ENCODE peak calls at places on chromosome 11, in eight cellular contexts. X is RWPE2, S is body of pancreas, H is IMR-90, Q is iPS DF 6.9, L is cardiac fibroblast, T is upper lobe of right lung, P is adipocyte. O is an unnamed sample.

GRCh38 chr11:104694259-104695070 is 203.8 kb downstream of the CASP12 start:
- DNase-seq in X (no peak), S (no peak), H (peak), Q (no peak), L (peak), T (no peak), P (no peak), O (peak)

GRCh38 chr11:3341298-3341697 is 37.6 kb downstream of the ZNF195 start:
- DNase-seq in X (no peak), S (peak), H (no peak), Q (no peak), L (peak), T (peak), P (peak), O (peak)

GRCh38 chr11:112961146-112961668 is at the start of gene NCAM1:
- DNase-seq in X (no peak), S (peak), H (peak), Q (peak), L (peak), T (peak), P (peak), O (peak)

GRCh38 chr11:36034572-36035331 is 90.9 kb downstream of the LDLRAD3 start:
- DNase-seq in X (no peak), S (no peak), H (peak), Q (no peak), L (peak), T (no peak), P (peak), O (peak)

GRCh38 chr11:2383823-2384722 is 7.0 kb downstream of the CD81 start:
- DNase-seq in X (no peak), S (no peak), H (no peak), Q (no peak), L (no peak), T (no peak), P (peak), O (peak)

GRCh38 chr11:66048525-66049313 is at the start of gene GAL3ST3:
- DNase-seq in X (no peak), S (no peak), H (no peak), Q (no peak), L (no peak), T (no peak), P (no peak), O (no peak)

GRCh38 chr11:14725150-14725549 is 81.5 kb downstream of the PDE3B start:
- DNase-seq in X (no peak), S (no peak), H (no peak), Q (no peak), L (no peak), T (no peak), P (no peak), O (no peak)

GRCh38 chr11:67648796-67649613 is 1.5 kb downstream of the ACY3 start:
- DNase-seq in X (no peak), S (no peak), H (no peak), Q (no peak), L (no peak), T (no peak), P (no peak), O (no peak)

GRCh38 chr11:107785401-107785800 is 73.2 kb downstream of the SLC35F2 start:
- DNase-seq in X (no peak), S (no peak), H (peak), Q (no peak), L (peak), T (no peak), P (no peak), O (peak)

GRCh38 chr11:66478823-66479740 is 1.2 kb upstream of the DPP3 start:
- DNase-seq in X (no peak), S (peak), H (peak), Q (no peak), L (peak), T (peak), P (peak), O (peak)

GRCh38 chr11:36007127-36007824 is 63.4 kb downstream of the LDLRAD3 start:
- DNase-seq in X (no peak), S (no peak), H (no peak), Q (no peak), L (peak), T (no peak), P (no peak), O (peak)

GRCh38 chr11:4565371-4565770 is 16.2 kb upstream of the OR52I2 start:
- DNase-seq in X (no peak), S (no peak), H (no peak), Q (no peak), L (no peak), T (no peak), P (no peak), O (no peak)

GRCh38 chr11:111285205-111286079 is 12.9 kb upstream of the POU2AF3 start:
- DNase-seq in X (no peak), S (no peak), H (no peak), Q (no peak), L (no peak), T (no peak), P (peak), O (no peak)

GRCh38 chr11:83858694-83859093 is 572.5 kb upstream of the CCDC90B start:
- DNase-seq in X (no peak), S (no peak), H (no peak), Q (no peak), L (no peak), T (no peak), P (no peak), O (no peak)

GRCh38 chr11:76601272-76601671 is 69.3 kb downstream of the LRRC32 start:
- DNase-seq in X (no peak), S (no peak), H (no peak), Q (no peak), L (no peak), T (no peak), P (no peak), O (no peak)

GRCh38 chr11:33387996-33388395 is 130.8 kb downstream of the HIPK3 start:
- DNase-seq in X (no peak), S (no peak), H (no peak), Q (no peak), L (no peak), T (no peak), P (no peak), O (no peak)

DNA sequence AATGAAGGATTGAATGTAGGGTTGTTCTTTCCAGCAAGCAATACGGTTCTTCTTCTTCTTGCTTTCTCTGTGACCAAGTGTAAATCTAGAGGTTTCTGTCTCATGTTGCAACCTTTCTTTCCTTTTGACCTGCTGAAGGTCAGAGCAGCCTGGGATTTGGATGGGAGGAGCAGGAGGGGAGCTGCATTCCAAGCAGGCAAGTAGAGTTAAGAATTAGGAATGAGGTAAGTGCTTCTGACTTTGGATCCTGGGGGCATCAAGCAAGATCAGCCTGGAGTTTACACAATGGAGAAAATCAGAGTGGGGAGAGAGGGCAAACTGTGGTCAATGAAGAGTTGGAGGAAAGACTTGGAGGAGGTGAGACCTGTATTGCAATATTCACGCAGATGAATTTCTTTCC is 225.6 kb upstream of the ZBED5 start:
- DNase-seq in X (no peak), S (no peak), H (no peak), Q (no peak), L (no peak), T (no peak), P (no peak), O (no peak)
- H3K4me3 ChIP-seq in X (no peak), S (no peak), H (no peak), Q (no peak), L (no peak), T (no peak), P (no peak), O (no peak)

GRCh38 chr11:12376259-12376971 is 956 bp upstream of the PARVA start:
- DNase-seq in X (no peak), S (peak), H (peak), Q (no peak), L (peak), T (no peak), P (peak), O (no peak)
- H3K4me3 ChIP-seq in X (no peak), S (no peak), H (no peak), Q (no peak), L (no peak), T (no peak), P (peak), O (no peak)

DNA sequence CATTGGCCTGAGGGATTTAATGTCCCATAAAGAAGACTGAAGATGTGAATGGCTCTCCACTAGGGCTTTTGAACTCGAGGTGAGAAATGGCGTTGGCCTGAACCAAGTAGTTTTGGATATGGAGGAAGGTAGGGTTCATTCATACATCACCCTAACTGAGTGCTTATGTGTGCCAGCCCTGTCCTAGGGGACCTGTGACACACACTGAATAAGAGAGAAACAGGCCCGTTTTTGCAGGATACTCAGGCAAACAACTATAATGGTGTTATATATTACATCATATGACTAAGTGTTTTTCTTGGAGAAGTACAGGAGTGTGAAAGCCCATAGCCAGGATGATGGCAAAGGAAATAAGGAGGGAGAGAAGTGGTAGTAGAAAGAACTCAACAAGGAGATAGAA is 368.1 kb downstream of the TMEM135 start:
- DNase-seq in X (no peak), S (no peak), H (no peak), Q (no peak), L (peak), T (no peak), P (no peak), O (no peak)
- H3K4me3 ChIP-seq in X (no peak), S (no peak), H (no peak), Q (no peak), L (no peak), T (no peak), P (no peak), O (no peak)

DNA sequence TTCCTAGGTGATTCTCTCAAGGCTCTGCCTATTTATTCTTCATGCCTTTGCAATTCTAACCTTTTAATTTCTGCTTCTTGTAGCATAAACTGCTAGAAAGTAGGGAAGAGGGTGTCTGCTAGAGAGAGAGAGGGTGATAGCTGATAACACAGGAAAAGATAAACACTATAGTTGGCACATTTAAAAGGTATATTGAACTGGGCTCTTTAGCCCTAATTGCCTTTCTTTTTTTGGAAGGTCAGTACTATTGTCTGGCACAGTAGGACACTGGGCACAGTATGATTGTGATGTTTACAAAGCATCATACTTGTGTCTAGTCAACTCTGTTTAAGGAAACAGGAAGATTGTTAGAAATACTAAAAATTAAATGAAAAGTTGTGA is 33.3 kb downstream of the TEAD1 start:
- DNase-seq in X (no peak), S (no peak), H (no peak), Q (no peak), L (no peak), T (no peak), P (no peak), O (no peak)
- H3K4me3 ChIP-seq in X (no peak), S (no peak), H (no peak), Q (no peak), L (no peak), T (no peak), P (no peak), O (no peak)

GRCh38 chr11:34448223-34448994 is 9.7 kb downstream of the CAT start:
- DNase-seq in X (no peak), S (no peak), H (no peak), Q (no peak), L (no peak), T (no peak), P (no peak), O (no peak)
- H3K4me3 ChIP-seq in X (no peak), S (no peak), H (no peak), Q (no peak), L (no peak), T (no peak), P (no peak), O (no peak)

GRCh38 chr11:68837583-68838571 is 3.8 kb downstream of the CPT1A start:
- DNase-seq in X (no peak), S (no peak), H (no peak), Q (no peak), L (no peak), T (no peak), P (no peak), O (no peak)
- H3K4me3 ChIP-seq in X (no peak), S (no peak), H (no peak), Q (no peak), L (no peak), T (peak), P (no peak), O (no peak)

GRCh38 chr11:9600166-9600565 is 26.7 kb downstream of the WEE1 start:
- DNase-seq in X (no peak), S (no peak), H (no peak), Q (no peak), L (no peak), T (no peak), P (no peak), O (no peak)

GRCh38 chr11:9601041-9601875 is 27.8 kb downstream of the WEE1 start:
- DNase-seq in X (no peak), S (no peak), H (peak), Q (no peak), L (peak), T (no peak), P (no peak), O (peak)

GRCh38 chr11:9600651-9601040 is 27.2 kb downstream of the WEE1 start:
- DNase-seq in X (no peak), S (no peak), H (peak), Q (no peak), L (no peak), T (no peak), P (no peak), O (peak)

GRCh38 chr11:9604134-9604533 is 30.7 kb downstream of the WEE1 start:
- DNase-seq in X (no peak), S (no peak), H (peak), Q (no peak), L (no peak), T (no peak), P (no peak), O (no peak)

GRCh38 chr11:9601876-9602199 is 28.4 kb downstream of the WEE1 start:
- DNase-seq in X (no peak), S (no peak), H (no peak), Q (no peak), L (no peak), T (no peak), P (no peak), O (no peak)
- H3K4me3 ChIP-seq in X (no peak), S (no peak), H (no peak), Q (no peak), L (no peak), T (no peak), P (no peak), O (no peak)

DNA sequence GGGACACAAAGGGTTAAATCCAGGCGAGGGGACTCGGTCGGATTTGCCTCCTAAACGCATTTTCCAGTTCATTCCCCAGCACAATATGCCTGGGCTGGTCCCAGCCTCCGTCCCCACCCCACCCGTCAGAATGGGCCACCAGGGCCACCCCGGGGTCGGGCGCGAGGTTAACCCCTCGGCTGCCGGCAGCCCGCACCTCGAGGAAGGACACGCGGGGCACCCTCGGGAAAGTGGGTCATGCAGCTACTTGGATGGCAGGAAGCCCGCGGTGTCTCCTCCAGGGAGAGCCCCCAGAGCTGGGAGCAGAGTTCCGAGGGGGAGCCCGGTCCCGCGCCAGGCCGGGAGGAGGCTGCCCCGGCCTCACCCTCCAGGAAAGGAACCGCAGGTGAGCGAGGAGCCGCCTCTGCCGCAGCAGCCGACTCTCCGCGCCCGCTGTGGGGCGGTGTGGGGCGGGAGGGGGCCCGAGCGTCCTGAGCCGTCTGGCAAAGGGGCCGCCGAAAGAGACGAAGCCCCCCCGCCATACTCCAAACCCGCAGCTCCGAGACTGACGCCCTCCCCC is 1.4 kb downstream of the NECTIN1 start:
- DNase-seq in X (no peak), S (peak), H (no peak), Q (no peak), L (no peak), T (peak), P (peak), O (peak)
- H3K4me3 ChIP-seq in X (peak), S (peak), H (peak), Q (peak), L (peak), T (peak), P (peak), O (peak)

GRCh38 chr11:123196060-123196714 is 1.1 kb upstream of the CLMP start:
- DNase-seq in X (no peak), S (no peak), H (no peak), Q (no peak), L (no peak), T (no peak), P (no peak), O (no peak)
- H3K4me3 ChIP-seq in X (no peak), S (no peak), H (no peak), Q (peak), L (peak), T (no peak), P (peak), O (no peak)

GRCh38 chr11:63491614-63492372 is 826 bp upstream of the PLAAT5 start:
- DNase-seq in X (no peak), S (peak), H (peak), Q (no peak), L (no peak), T (no peak), P (no peak), O (no peak)

GRCh38 chr11:63491240-63491587 is 247 bp upstream of the PLAAT5 start:
- DNase-seq in X (no peak), S (no peak), H (no peak), Q (no peak), L (peak), T (no peak), P (no peak), O (no peak)

GRCh38 chr11:63489879-63490278 is 1.1 kb downstream of the PLAAT5 start:
- DNase-seq in X (no peak), S (peak), H (no peak), Q (no peak), L (peak), T (no peak), P (peak), O (no peak)

GRCh38 chr11:63492441-63492840 is 1.5 kb upstream of the PLAAT5 start:
- DNase-seq in X (no peak), S (no peak), H (no peak), Q (no peak), L (no peak), T (no peak), P (no peak), O (no peak)

DNA sequence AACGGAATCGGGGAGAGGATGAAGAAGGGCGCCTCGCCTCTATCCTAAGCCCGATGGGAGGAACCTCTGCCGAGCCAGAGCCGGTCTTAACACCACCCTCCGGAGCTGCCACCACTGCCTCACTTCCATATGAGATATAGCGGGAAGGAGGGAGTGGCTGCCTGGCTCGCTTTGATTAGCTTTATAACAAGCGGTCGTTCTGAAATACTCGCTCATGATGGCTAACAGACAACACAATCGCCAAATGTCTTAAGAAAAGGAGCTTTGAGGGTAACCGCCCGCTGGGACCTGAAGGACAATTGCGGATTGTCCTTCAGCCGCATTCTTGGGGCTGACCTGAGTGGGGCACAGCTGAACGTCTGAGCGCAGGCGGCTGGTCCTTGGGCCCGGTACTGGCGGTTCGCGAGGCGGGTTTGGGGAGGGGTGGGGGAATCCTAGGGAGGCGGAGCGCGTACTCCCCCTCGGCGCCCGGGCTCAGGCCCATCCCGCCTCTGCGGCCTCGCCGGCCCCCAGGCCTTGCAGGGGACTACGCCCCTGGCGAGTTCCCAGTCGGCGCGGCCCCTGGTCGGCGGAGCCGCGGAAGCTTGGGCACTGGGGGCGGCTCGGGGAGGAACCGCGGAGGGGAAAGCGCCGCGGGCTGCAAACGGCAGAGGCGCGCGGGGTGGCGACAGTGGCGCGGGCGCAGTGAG is at the start of gene PLAAT5:
- DNase-seq in X (no peak), S (peak), H (no peak), Q (no peak), L (peak), T (peak), P (peak), O (no peak)
- H3K4me3 ChIP-seq in X (no peak), S (peak), H (no peak), Q (peak), L (peak), T (peak), P (peak), O (peak)